ENCODE peak calls at places on chromosomes 1 and 21, in seven cellular contexts. N is endothelial cell of umbilical vein, Z is HCT116, Q is fibroblast of lung, C is astrocyte, L is HepG2, E is PC-3. I is an unnamed sample.

GRCh38 chr21:46183910-46184624 is at the start of gene SPATC1L:
- DNase-seq in L (peak; percentile 24), C (peak; percentile 77), Q (peak; percentile 85), N (peak; percentile 86), Z (no peak), E (peak; percentile 63), I (peak; percentile 41)

GRCh38 chr21:42466700-42467612 is 29.1 kb downstream of the RSPH1 start:
- DNase-seq in E (peak; percentile 50), C (peak; percentile 39), Z (peak; percentile 23), Q (peak; percentile 52), N (no peak), L (peak; percentile 6), I (no peak)

GRCh38 chr1:203556047-203556851 is 62.3 kb downstream of the OPTC start:
- DNase-seq in C (peak; percentile 74), Z (no peak), L (no peak), E (no peak), Q (peak; percentile 80), N (no peak), I (no peak)

GRCh38 chr1:3460653-3461237 is 6.3 kb downstream of the ARHGEF16 start:
- DNase-seq in N (no peak), L (peak; percentile 70), E (peak; percentile 44), C (peak; percentile 28), Z (no peak), Q (peak; percentile 42), I (no peak)

GRCh38 chr1:40133122-40133665 is 28.0 kb upstream of the RLF start:
- DNase-seq in E (no peak), Z (no peak), N (no peak), C (no peak), L (no peak), Q (peak; percentile 33), I (no peak)

GRCh38 chr21:15992171-15992570 is 262.4 kb downstream of the USP25 start:
- DNase-seq in N (peak; percentile 97), Z (no peak), L (no peak), Q (peak; percentile 49), E (peak; percentile 58), C (no peak), I (no peak)

GRCh38 chr1:88791192-88791591 is 100.2 kb downstream of the GTF2B start:
- DNase-seq in Q (no peak), E (no peak), C (no peak), L (no peak), Z (no peak), N (no peak), I (no peak)

GRCh38 chr1:153552335-153552734 is 3.3 kb upstream of the S100A3 start:
- DNase-seq in Z (no peak), N (no peak), Q (no peak), C (no peak), E (no peak), L (no peak), I (peak; percentile 16)

GRCh38 chr21:35252831-35253230 is 203.7 kb upstream of the RUNX1 start:
- DNase-seq in L (no peak), C (peak; percentile 74), E (peak; percentile 64), Q (peak; percentile 81), N (no peak), Z (no peak), I (no peak)

GRCh38 chr1:156644640-156645039 is 2.7 kb downstream of the BCAN start:
- DNase-seq in Z (no peak), E (no peak), Q (no peak), L (no peak), N (no peak), C (no peak), I (no peak)
- TF ChIP-seq EZH2 in Z (no peak), E (no peak), Q (no peak), L (no peak), N (no peak), C (no peak), I (no peak)

GRCh38 chr1:42735477-42736105 is 4.4 kb downstream of the CLDN19 start:
- DNase-seq in Z (no peak), Q (no peak), C (no peak), L (no peak), N (no peak), E (no peak), I (peak; percentile 52)
- TF ChIP-seq CTCF in Z (no peak), Q (no peak), C (no peak), L (no peak), N (no peak), E (no peak), I (no peak)

GRCh38 chr1:6245086-6245868 is 1.3 kb downstream of the HES3 start:
- DNase-seq in N (peak; percentile 66), L (peak; percentile 46), Z (peak; percentile 57), Q (peak; percentile 70), E (peak; percentile 96), C (peak; percentile 51), I (peak; percentile 77)
- TF ChIP-seq EZH2 in N (no peak), L (no peak), Z (no peak), Q (peak; percentile 6), E (no peak), C (no peak), I (no peak)

DNA sequence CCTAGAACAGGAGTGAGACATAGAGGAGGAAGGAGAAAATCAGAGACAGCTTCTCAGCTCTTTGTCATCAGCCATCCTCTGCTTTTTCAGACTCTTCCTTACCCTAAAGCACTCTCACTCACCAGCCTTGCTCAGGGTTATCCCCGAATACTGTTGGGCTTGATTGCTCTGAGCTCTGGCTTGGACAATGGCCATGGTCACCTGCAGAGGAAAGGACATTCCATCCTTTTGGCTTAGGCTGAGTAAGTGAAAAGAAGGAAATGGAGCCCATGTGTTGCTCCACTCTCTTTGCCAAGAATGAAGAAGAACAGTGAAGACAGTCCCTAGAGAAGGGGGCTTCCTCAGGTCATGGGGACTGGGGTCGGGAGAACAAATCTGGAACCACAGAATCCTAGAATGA is 2.4 kb downstream of the MTMR11 start:
- DNase-seq in Q (no peak), L (no peak), E (no peak), N (no peak), Z (no peak), C (no peak), I (no peak)
- TF ChIP-seq CTCF in Q (no peak), L (no peak), E (no peak), N (no peak), Z (no peak), C (no peak), I (no peak)

GRCh38 chr1:217062566-217062965 is 339.3 kb upstream of the ESRRG start:
- DNase-seq in L (no peak), E (no peak), Z (no peak), Q (no peak), N (no peak), C (no peak), I (no peak)
- TF ChIP-seq EZH2 in L (no peak), E (no peak), Z (no peak), Q (no peak), N (no peak), C (no peak), I (no peak)

DNA sequence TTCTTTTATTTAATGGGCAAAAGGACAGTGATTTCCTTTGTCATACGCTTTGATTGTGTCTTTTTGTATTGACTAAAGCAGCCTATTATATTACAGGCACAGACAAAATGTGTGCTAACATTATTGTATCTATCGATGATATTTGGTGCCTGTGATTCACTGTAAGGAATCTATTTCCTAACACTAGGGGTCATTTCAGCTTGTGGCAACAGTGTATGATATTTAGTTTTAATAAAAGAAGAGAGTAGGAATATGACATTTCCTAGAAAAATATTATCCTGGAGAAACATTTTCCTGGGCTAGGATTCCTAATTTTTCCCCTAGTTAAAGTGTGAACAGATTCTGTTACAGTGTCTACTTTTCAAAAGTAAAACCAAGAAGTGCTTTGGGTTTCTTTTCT is 42.8 kb downstream of the TYW3 start:
- DNase-seq in C (no peak), L (no peak), Q (no peak), N (no peak), Z (no peak), E (no peak), I (no peak)
- TF ChIP-seq CTCF in C (no peak), L (no peak), Q (no peak), N (no peak), Z (peak; percentile 7), E (peak; percentile 36), I (no peak)

DNA sequence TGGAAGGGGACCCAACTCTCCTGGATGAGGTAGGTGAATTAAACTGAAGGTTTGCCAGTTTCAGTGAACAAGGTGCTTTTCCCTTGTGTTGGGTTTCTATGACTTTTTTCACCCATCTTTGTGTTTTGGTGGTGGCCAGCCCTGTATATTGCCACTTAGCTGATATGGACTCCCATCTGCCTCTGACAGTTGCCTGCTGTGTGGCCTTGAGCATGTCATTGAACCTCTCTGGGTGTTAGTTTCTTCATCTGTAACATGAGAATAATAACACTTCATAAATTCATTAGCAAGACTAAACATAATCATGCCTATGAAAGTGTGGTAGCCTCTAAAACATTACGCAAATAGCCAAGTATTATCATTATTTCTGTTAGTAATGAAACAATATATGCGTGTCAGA is 141.7 kb downstream of the PBX1 start:
- DNase-seq in L (no peak), E (no peak), Q (no peak), C (no peak), N (no peak), Z (no peak), I (no peak)
- TF ChIP-seq EZH2 in L (no peak), E (no peak), Q (no peak), C (no peak), N (no peak), Z (no peak), I (no peak)

GRCh38 chr1:157994081-157994581 is 686 bp downstream of the KIRREL1 start:
- DNase-seq in N (peak; percentile 25), L (no peak), C (no peak), Q (no peak), E (no peak), Z (no peak), I (no peak)
- TF ChIP-seq CTCF in N (no peak), L (no peak), C (no peak), Q (peak; percentile 32), E (no peak), Z (peak; percentile 21), I (no peak)